ENCODE peak calls at places on chromosomes 2 and 18, in seven cellular contexts. R, E, Q, F, W, V and B are unnamed samples.

GRCh38 chr2:163341426-163341825 is 394.4 kb downstream of the FIGN start:
- DNase-seq in R (no peak), E (no peak), Q (peak), F (no peak), W (no peak), V (no peak), B (peak)

GRCh38 chr2:17538844-17539554 is 1.5 kb upstream of the VSNL1 start:
- DNase-seq in R (no peak), E (peak), Q (peak), F (peak), W (peak), V (no peak), B (peak)

GRCh38 chr18:59918320-59918755 is 18.5 kb downstream of the PMAIP1 start:
- DNase-seq in R (no peak), E (peak), Q (peak), F (no peak), W (no peak), V (peak), B (no peak)

GRCh38 chr2:158192515-158193234 is 91.0 kb downstream of the UPP2 start:
- DNase-seq in R (no peak), E (no peak), Q (no peak), F (no peak), W (no peak), V (no peak), B (no peak)

GRCh38 chr2:182047544-182047943 is 61.9 kb downstream of the PPP1R1C start:
- DNase-seq in R (no peak), E (no peak), Q (peak), F (no peak), W (no peak), V (no peak), B (no peak)

GRCh38 chr2:128413718-128414341 is 95.2 kb upstream of the HS6ST1 start:
- DNase-seq in R (no peak), E (no peak), Q (no peak), F (peak), W (no peak), V (no peak), B (no peak)

GRCh38 chr2:119428488-119429224 is 3.0 kb upstream of the TMEM37 start:
- DNase-seq in R (no peak), E (no peak), Q (no peak), F (no peak), W (no peak), V (no peak), B (no peak)

GRCh38 chr2:63580651-63581050 is 7.6 kb downstream of the WDPCP start:
- DNase-seq in R (no peak), E (no peak), Q (no peak), F (no peak), W (no peak), V (no peak), B (no peak)

GRCh38 chr2:106863387-106863786 is 22.6 kb downstream of the ST6GAL2 start:
- DNase-seq in R (no peak), E (no peak), Q (no peak), F (no peak), W (no peak), V (no peak), B (peak)

GRCh38 chr2:71336384-71336783 is 4.8 kb downstream of the ZNF638 start:
- DNase-seq in R (no peak), E (no peak), Q (no peak), F (no peak), W (no peak), V (no peak), B (no peak)
- H3K4me3 ChIP-seq in R (no peak), E (no peak), Q (no peak), F (no peak), W (no peak), V (no peak), B (no peak)

GRCh38 chr2:96267159-96267971 is 1.3 kb downstream of the CIAO1 start:
- DNase-seq in R (no peak), E (no peak), Q (peak), F (no peak), W (no peak), V (peak), B (peak)
- TF ChIP-seq CTCF in R (peak), E (no peak), Q (peak), F (no peak), W (no peak), V (peak), B (peak)

GRCh38 chr2:74984947-74985637 is 26.6 kb downstream of the POLE4 start:
- DNase-seq in R (no peak), E (no peak), Q (no peak), F (no peak), W (no peak), V (no peak), B (no peak)

GRCh38 chr2:74983606-74984005 is 25.2 kb downstream of the POLE4 start:
- DNase-seq in R (no peak), E (no peak), Q (no peak), F (no peak), W (no peak), V (no peak), B (no peak)

GRCh38 chr2:74985983-74986382 is 27.5 kb downstream of the POLE4 start:
- DNase-seq in R (no peak), E (no peak), Q (no peak), F (no peak), W (no peak), V (no peak), B (peak)

GRCh38 chr2:74982581-74982980 is 24.1 kb downstream of the POLE4 start:
- DNase-seq in R (no peak), E (no peak), Q (no peak), F (no peak), W (no peak), V (no peak), B (peak)

GRCh38 chr2:74984017-74984416 is 25.6 kb downstream of the POLE4 start:
- DNase-seq in R (no peak), E (no peak), Q (no peak), F (no peak), W (no peak), V (no peak), B (no peak)
- H3K4me3 ChIP-seq in R (no peak), E (no peak), Q (no peak), F (no peak), W (no peak), V (no peak), B (no peak)

GRCh38 chr18:72700961-72701710 is 157.0 kb upstream of the CBLN2 start:
- DNase-seq in R (no peak), E (no peak), Q (peak), F (no peak), W (no peak), V (no peak), B (peak)
- TF ChIP-seq CTCF in R (peak), E (no peak), Q (peak), F (no peak), W (peak), V (no peak), B (peak)

GRCh38 chr2:41826921-41827320 is 220.9 kb upstream of the PKDCC start:
- DNase-seq in R (no peak), E (no peak), Q (no peak), F (no peak), W (no peak), V (no peak), B (no peak)

DNA sequence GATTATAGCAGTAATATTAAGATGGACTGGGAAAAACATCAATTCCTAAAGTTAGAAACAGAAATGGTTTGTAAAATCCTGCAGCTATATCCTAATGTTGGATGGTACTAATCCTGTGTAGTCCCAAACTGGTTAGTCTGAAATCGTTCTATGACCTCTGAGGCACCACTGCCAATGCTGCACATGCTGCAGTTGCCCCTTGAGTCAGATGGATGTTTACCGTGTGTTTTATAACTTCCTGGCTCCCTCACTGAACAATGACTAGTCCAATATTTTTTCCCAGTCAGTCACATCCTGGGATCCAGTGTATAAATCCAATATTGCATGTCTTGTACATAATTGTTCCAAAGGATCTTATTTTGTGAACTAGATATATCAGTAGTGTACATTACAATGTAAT is 226.7 kb upstream of the PKDCC start:
- DNase-seq in R (no peak), E (no peak), Q (no peak), F (no peak), W (no peak), V (no peak), B (no peak)
- H3K4me3 ChIP-seq in R (no peak), E (no peak), Q (no peak), F (no peak), W (no peak), V (no peak), B (no peak)

GRCh38 chr18:43563780-43564179 is 286.5 kb upstream of the SYT4 start:
- DNase-seq in R (no peak), E (no peak), Q (peak), F (no peak), W (peak), V (no peak), B (peak)
- TF ChIP-seq CTCF in R (peak), E (peak), Q (peak), F (no peak), W (peak), V (peak), B (peak)

GRCh38 chr2:56985609-56986008 is 801.8 kb downstream of the CCDC85A start:
- DNase-seq in R (no peak), E (no peak), Q (no peak), F (no peak), W (no peak), V (no peak), B (peak)
- H3K4me3 ChIP-seq in R (no peak), E (no peak), Q (no peak), F (no peak), W (no peak), V (no peak), B (no peak)

GRCh38 chr18:55588876-55589595 is 1.0 kb upstream of the TCF4 start:
- DNase-seq in R (no peak), E (no peak), Q (no peak), F (no peak), W (no peak), V (no peak), B (peak)

GRCh38 chr18:55588001-55588875 is at the start of gene TCF4:
- DNase-seq in R (no peak), E (peak), Q (peak), F (peak), W (peak), V (peak), B (peak)

GRCh38 chr18:55587341-55588000 is 521 bp downstream of the TCF4 start:
- DNase-seq in R (no peak), E (peak), Q (peak), F (peak), W (peak), V (peak), B (peak)

GRCh38 chr18:55592106-55592505 is 4.1 kb upstream of the TCF4 start:
- DNase-seq in R (no peak), E (no peak), Q (no peak), F (no peak), W (no peak), V (no peak), B (no peak)

GRCh38 chr18:55589625-55590291 is 1.8 kb upstream of the TCF4 start:
- DNase-seq in R (peak), E (peak), Q (peak), F (peak), W (peak), V (peak), B (peak)
- TF ChIP-seq CTCF in R (no peak), E (no peak), Q (no peak), F (no peak), W (peak), V (no peak), B (no peak)

DNA sequence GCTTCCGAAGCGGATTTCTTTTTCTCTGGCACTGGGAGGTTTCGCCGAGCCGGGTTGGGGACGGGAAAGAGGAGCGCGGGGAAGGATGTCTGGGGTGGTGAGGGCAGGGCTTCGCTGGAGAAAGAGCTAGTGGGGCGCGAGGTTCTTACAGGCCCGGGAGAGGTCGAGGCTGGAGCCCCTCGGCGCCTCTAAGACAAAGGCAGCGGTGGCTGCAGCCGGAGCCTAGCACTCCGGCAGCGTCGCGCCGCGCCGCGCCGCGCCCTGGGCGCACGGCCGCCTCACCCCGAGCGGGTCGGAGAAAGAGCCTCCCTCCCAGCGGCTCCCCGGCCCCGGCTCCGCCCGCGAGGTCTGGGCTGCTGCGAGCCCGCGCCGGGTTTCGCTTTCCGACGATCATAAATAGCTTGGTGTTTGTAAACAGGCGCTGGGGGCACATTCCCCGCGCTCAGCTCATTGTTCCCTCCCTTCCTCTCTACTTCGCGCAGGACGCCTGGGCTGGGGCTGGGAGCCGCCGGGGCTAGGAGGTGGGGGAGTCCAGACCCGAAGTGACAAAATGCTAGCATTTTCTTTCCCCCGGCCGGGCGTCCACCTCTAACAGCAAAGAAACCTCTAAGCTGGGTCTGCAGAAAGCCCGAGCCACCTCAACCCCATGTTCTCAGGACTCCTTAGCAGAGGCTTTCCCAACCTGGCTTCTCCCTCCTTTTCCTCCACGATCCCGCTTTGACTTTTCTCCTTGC is 813 bp upstream of the MEIS1 start:
- DNase-seq in R (no peak), E (peak), Q (peak), F (peak), W (peak), V (no peak), B (peak)
- H3K4me3 ChIP-seq in R (peak), E (peak), Q (peak), F (peak), W (peak), V (peak), B (peak)

GRCh38 chr18:23889907-23890306 is 124.6 kb upstream of the TTC39C start:
- DNase-seq in R (no peak), E (no peak), Q (no peak), F (no peak), W (no peak), V (no peak), B (no peak)
- TF ChIP-seq CTCF in R (no peak), E (no peak), Q (no peak), F (no peak), W (no peak), V (no peak), B (no peak)